ENCODE peak calls at places on chromosomes 16 and 17, in nine cellular contexts. H is nephron progenitor cell, C is esophagus squamous epithelium, Q is fibroblast of lung, F is kidney epithelial cell, E is AG10803, Y is upper lobe of right lung, K is AG09309, V is tibial artery. I is an unnamed sample.

GRCh38 chr16:60651351-60651750 is 1384.9 kb downstream of the CDH8 start:
- DNase-seq in H (no peak), C (no peak), Q (no peak), F (no peak), E (peak), Y (no peak), K (no peak), V (no peak), I (no peak)

GRCh38 chr16:3487521-3488410 is 7.5 kb downstream of the C16orf90 start:
- DNase-seq in H (no peak), C (no peak), Q (no peak), F (no peak), E (no peak), Y (no peak), K (no peak), V (no peak), I (no peak)

GRCh38 chr17:41912925-41913324 is 5.8 kb downstream of the ACLY start:
- DNase-seq in H (no peak), C (no peak), Q (no peak), F (no peak), E (no peak), Y (no peak), K (no peak), V (no peak), I (no peak)

GRCh38 chr17:77425791-77426641 is 285.2 kb downstream of the SEC14L1 start:
- DNase-seq in H (no peak), C (no peak), Q (peak), F (no peak), E (peak), Y (no peak), K (no peak), V (no peak), I (no peak)

GRCh38 chr17:77700165-77700881 is 258.2 kb upstream of the TNRC6C start:
- DNase-seq in H (no peak), C (no peak), Q (no peak), F (no peak), E (no peak), Y (no peak), K (no peak), V (no peak), I (no peak)

GRCh38 chr16:81035975-81036750 is 521 bp downstream of the ATMIN start:
- DNase-seq in H (peak), C (no peak), Q (peak), F (no peak), E (peak), Y (peak), K (no peak), V (peak), I (no peak)

GRCh38 chr17:40344321-40345160 is 20.0 kb downstream of the GJD3 start:
- DNase-seq in H (no peak), C (no peak), Q (no peak), F (no peak), E (no peak), Y (no peak), K (no peak), V (no peak), I (no peak)

GRCh38 chr17:6313835-6314234 is 121.1 kb downstream of the AIPL1 start:
- DNase-seq in H (no peak), C (no peak), Q (no peak), F (no peak), E (no peak), Y (no peak), K (no peak), V (no peak), I (no peak)

GRCh38 chr17:72390675-72391501 is 270.1 kb downstream of the SOX9 start:
- DNase-seq in H (no peak), C (no peak), Q (no peak), F (no peak), E (no peak), Y (no peak), K (no peak), V (no peak), I (no peak)

GRCh38 chr17:59372138-59372751 is 40.8 kb downstream of the YPEL2 start:
- DNase-seq in H (no peak), C (no peak), Q (peak), F (no peak), E (peak), Y (no peak), K (peak), V (peak), I (peak)

GRCh38 chr17:81959362-81960129 is 1.4 kb downstream of the NOTUM start:
- DNase-seq in H (peak), C (no peak), Q (peak), F (no peak), E (peak), Y (peak), K (no peak), V (peak), I (no peak)

GRCh38 chr17:77328823-77329740 is 188.3 kb downstream of the SEC14L1 start:
- DNase-seq in H (no peak), C (no peak), Q (no peak), F (no peak), E (no peak), Y (peak), K (no peak), V (no peak), I (no peak)

GRCh38 chr16:78764478-78764877 is 665.0 kb downstream of the WWOX start:
- DNase-seq in H (no peak), C (no peak), Q (no peak), F (no peak), E (no peak), Y (no peak), K (no peak), V (no peak), I (no peak)

GRCh38 chr17:5111402-5112204 is at the start of gene ZNF232:
- DNase-seq in H (peak), C (peak), Q (peak), F (peak), E (peak), Y (peak), K (peak), V (peak), I (peak)

GRCh38 chr16:24689128-24689527 is 40.3 kb upstream of the TNRC6A start:
- DNase-seq in H (peak), C (no peak), Q (peak), F (no peak), E (peak), Y (no peak), K (peak), V (no peak), I (no peak)

GRCh38 chr17:40323731-40324650 is 15.0 kb downstream of the RARA start:
- DNase-seq in H (no peak), C (no peak), Q (peak), F (no peak), E (peak), Y (no peak), K (no peak), V (peak), I (no peak)

GRCh38 chr17:7782237-7782636 is 51.8 kb upstream of the KDM6B start:
- DNase-seq in H (no peak), C (no peak), Q (peak), F (no peak), E (peak), Y (no peak), K (peak), V (no peak), I (peak)

GRCh38 chr16:89409161-89409711 is 81.1 kb downstream of the ANKRD11 start:
- DNase-seq in H (no peak), C (no peak), Q (no peak), F (no peak), E (no peak), Y (no peak), K (no peak), V (no peak), I (no peak)

GRCh38 chr17:78767806-78768205 is 14.3 kb downstream of the CYTH1 start:
- DNase-seq in H (no peak), C (no peak), Q (no peak), F (no peak), E (no peak), Y (no peak), K (no peak), V (no peak), I (no peak)

GRCh38 chr17:78766743-78767294 is 15.3 kb downstream of the CYTH1 start:
- DNase-seq in H (no peak), C (no peak), Q (no peak), F (no peak), E (no peak), Y (no peak), K (no peak), V (no peak), I (no peak)

GRCh38 chr17:78771758-78772382 is 10.2 kb downstream of the CYTH1 start:
- DNase-seq in H (no peak), C (no peak), Q (no peak), F (no peak), E (no peak), Y (no peak), K (no peak), V (no peak), I (no peak)

GRCh38 chr17:78766225-78766624 is 15.8 kb downstream of the CYTH1 start:
- DNase-seq in H (no peak), C (no peak), Q (no peak), F (no peak), E (no peak), Y (no peak), K (no peak), V (no peak), I (no peak)

DNA sequence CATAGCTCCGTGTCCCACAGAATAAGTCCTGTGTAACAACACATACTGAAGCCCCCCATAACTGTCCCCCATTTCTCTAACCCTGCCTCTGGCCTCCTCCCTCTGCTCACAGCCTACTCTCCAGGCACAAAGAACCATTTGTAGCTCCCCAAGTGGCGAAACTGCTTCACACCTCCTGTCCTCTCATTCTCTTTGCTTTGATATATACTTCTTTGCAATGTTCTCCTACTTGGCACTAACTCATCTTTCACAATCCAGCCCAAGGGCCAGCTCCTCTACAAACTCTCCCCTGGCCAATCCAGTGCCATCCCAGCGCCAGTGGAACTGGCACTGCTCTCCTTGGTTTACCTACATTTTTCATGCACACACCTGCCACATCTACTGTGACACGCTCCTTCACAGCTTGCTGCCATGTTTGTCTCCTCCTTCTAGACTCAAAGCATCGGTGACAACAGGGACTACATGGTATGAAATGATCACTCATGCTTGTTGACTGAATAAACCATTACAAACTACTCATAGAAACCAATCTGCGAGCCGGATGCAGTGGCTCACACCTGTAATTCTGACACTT is 12.8 kb downstream of the CYTH1 start:
- DNase-seq in H (no peak), C (no peak), Q (no peak), F (no peak), E (no peak), Y (no peak), K (no peak), V (no peak), I (no peak)
- TF ChIP-seq CTCF in H (no peak), C (no peak), Q (no peak), F (no peak), E (no peak), Y (peak), K (no peak), V (no peak), I (no peak)

GRCh38 chr16:21301895-21302291 is 23.8 kb upstream of the CRYM start:
- DNase-seq in H (no peak), C (no peak), Q (peak), F (no peak), E (no peak), Y (no peak), K (no peak), V (no peak), I (no peak)

GRCh38 chr16:21300309-21301167 is 22.4 kb upstream of the CRYM start:
- DNase-seq in H (peak), C (peak), Q (peak), F (peak), E (peak), Y (peak), K (peak), V (peak), I (peak)

GRCh38 chr16:21302454-21302853 is 24.4 kb upstream of the CRYM start:
- DNase-seq in H (no peak), C (no peak), Q (peak), F (no peak), E (peak), Y (no peak), K (no peak), V (no peak), I (no peak)

GRCh38 chr16:21302898-21303528 is 24.9 kb upstream of the CRYM start:
- DNase-seq in H (no peak), C (no peak), Q (peak), F (peak), E (peak), Y (no peak), K (peak), V (peak), I (peak)

GRCh38 chr16:21301168-21301894 is 23.2 kb upstream of the CRYM start:
- DNase-seq in H (peak), C (no peak), Q (peak), F (peak), E (peak), Y (peak), K (no peak), V (peak), I (no peak)
- TF ChIP-seq CTCF in H (no peak), C (no peak), Q (peak), F (no peak), E (peak), Y (peak), K (peak), V (peak), I (peak)

DNA sequence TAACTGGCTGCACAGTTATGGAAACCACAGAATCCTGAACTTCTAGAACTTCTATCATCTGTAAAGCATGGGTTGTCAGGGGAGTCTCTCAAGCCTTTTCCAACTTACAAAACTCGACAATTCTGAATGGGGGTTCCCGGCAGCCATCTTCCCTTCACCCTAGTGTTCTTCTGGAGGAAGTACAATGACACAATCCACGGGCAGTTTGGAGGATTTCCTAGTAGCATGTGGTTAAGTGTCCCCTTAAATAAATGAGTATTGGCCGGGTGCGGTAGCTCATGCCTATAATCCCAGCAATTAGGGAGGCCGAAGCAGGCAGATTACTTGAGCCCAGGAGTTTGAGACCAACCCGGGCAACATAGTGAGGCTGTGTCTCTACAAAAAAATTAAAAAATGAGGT is 2.1 kb downstream of the SLC16A6 start:
- DNase-seq in H (no peak), C (no peak), Q (no peak), F (no peak), E (no peak), Y (no peak), K (no peak), V (no peak), I (no peak)
- TF ChIP-seq CTCF in H (no peak), C (no peak), Q (no peak), F (no peak), E (no peak), Y (no peak), K (no peak), V (no peak), I (no peak)

GRCh38 chr16:58243528-58244004 is 45.7 kb upstream of the CSNK2A2 start:
- DNase-seq in H (no peak), C (no peak), Q (no peak), F (no peak), E (no peak), Y (no peak), K (no peak), V (no peak), I (no peak)
- TF ChIP-seq CTCF in H (no peak), C (no peak), Q (no peak), F (no peak), E (no peak), Y (no peak), K (no peak), V (no peak), I (no peak)

DNA sequence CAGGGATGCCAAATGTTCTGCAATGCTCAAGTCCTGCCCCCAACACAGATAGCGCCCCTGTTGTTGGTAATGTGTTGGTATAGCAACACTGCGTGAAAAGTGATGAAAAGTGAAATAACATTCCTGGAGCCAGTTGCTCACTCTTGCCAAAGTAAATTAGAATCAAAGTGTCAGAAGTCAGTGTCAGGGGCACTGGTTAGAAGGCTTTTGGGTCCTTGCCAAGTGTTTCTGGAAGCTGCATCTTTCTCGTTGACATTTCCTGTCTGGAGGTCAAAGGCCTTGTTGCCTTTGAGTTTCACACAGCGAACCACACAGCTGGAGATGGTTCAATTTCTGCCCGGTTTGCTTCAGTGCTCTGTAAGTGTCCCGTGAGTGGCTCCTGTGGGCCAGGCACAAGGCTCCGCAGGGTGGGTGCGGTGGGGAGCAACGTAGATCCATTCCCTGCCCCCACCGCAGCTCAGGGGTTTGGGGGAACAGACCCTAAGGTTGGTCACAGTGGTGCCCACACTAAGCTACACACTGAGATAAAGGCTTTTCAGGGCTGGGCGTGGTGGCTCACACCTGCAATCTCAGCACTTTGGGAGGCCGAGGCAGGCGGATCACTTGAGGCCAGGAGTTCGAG is 3.6 kb upstream of the SLC16A5 start:
- DNase-seq in H (no peak), C (no peak), Q (peak), F (no peak), E (no peak), Y (no peak), K (no peak), V (no peak), I (no peak)
- TF ChIP-seq CTCF in H (no peak), C (no peak), Q (no peak), F (no peak), E (no peak), Y (no peak), K (no peak), V (no peak), I (no peak)

DNA sequence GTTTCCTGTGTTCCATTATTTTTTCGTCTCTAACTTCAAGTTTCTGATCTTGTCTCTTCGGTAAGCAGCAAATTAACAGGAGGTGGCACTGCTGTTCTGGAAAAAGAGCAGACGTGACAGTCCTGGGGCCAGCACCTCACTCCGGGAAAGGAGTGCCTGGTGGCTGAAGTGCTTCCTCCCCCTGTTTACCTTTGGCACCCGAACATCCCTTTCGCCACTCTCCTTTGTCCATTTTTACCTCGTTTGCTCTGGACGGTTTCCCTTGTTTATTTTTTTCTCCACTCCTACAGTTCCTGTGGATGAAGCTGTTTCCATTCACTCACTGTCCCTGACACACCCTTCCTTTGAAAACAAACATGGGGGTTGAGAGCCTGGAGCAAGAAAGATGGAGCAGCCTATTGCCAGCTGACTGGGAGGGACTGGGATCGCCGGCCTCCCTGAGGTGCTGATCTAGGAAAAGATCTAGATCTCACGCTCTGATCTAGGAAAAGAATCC is 12.6 kb downstream of the SAP30BP start:
- DNase-seq in H (no peak), C (no peak), Q (no peak), F (no peak), E (peak), Y (no peak), K (no peak), V (no peak), I (peak)
- TF ChIP-seq CTCF in H (no peak), C (peak), Q (no peak), F (no peak), E (peak), Y (peak), K (peak), V (peak), I (peak)

DNA sequence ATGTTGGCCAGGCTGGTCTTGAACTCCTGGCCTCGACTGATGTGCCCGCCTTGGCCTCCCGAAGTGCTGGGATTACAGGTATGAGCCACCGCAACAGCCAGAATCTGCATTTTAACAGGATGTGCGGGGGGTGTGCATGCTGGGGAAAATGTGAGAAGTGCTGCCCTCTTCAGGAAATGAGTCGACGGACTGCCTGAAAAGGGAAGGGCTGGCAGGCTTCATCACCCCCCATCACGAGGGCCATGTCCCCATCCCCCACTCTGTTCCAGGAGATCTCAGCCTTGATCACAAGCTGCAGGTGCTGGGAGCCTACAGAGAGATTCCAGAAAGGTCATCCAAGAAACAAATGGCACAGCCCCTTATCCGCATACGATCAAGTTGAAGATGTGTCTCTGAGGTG is 195.3 kb upstream of the RPL38 start:
- DNase-seq in H (no peak), C (no peak), Q (no peak), F (no peak), E (no peak), Y (no peak), K (no peak), V (no peak), I (no peak)
- TF ChIP-seq CTCF in H (no peak), C (no peak), Q (no peak), F (no peak), E (peak), Y (no peak), K (no peak), V (no peak), I (no peak)

I was measured in BJ.